ENCODE peak calls at places on chromosome 19, in eight cellular contexts. M, B, V, D, K, N, T and S are unnamed samples.

GRCh38 chr19:8194528-8195275 is 14.5 kb upstream of the CERS4 start:
- DNase-seq in K (no peak), M (peak), V (no peak), T (peak), D (no peak), N (no peak), B (no peak), S (no peak)

GRCh38 chr19:34715357-34715756 is 18.7 kb upstream of the ZNF181 start:
- DNase-seq in M (no peak), B (no peak), K (no peak), D (no peak), V (no peak), T (no peak), N (no peak), S (no peak)

GRCh38 chr19:38469151-38469550 is 35.7 kb downstream of the RYR1 start:
- DNase-seq in D (no peak), B (no peak), K (no peak), T (no peak), N (no peak), M (no peak), V (no peak), S (no peak)

GRCh38 chr19:23055946-23056345 is 53.0 kb upstream of the ZNF728 start:
- DNase-seq in M (no peak), V (no peak), B (no peak), D (no peak), T (no peak), N (no peak), K (no peak), S (no peak)

GRCh38 chr19:35738021-35738886 is 4.0 kb downstream of the IGFLR1 start:
- DNase-seq in N (no peak), V (no peak), K (no peak), B (no peak), D (no peak), T (no peak), M (no peak), S (no peak)

GRCh38 chr19:14536926-14537692 is 7.7 kb downstream of the TECR start:
- DNase-seq in V (no peak), D (no peak), N (no peak), B (no peak), M (no peak), K (peak), T (no peak), S (peak)

GRCh38 chr19:36686365-36687213 is 823 bp upstream of the ZNF567 start:
- DNase-seq in D (peak), T (no peak), K (no peak), M (no peak), V (no peak), B (no peak), N (no peak), S (peak)

GRCh38 chr19:13906910-13907309 is 909 bp downstream of the CC2D1A start:
- DNase-seq in M (no peak), D (no peak), B (no peak), V (no peak), K (no peak), T (no peak), N (no peak), S (no peak)

GRCh38 chr19:10142701-10143375 is 23.1 kb upstream of the EIF3G start:
- DNase-seq in N (no peak), B (no peak), M (peak), K (no peak), V (no peak), T (no peak), D (no peak), S (no peak)

GRCh38 chr19:35065574-35065973 is 24.1 kb downstream of the HPN start:
- DNase-seq in K (no peak), B (no peak), V (no peak), T (no peak), N (no peak), D (no peak), M (no peak), S (no peak)

GRCh38 chr19:47421844-47422395 is 2.6 kb upstream of the MEIS3 start:
- DNase-seq in M (no peak), K (peak), B (no peak), V (no peak), N (no peak), D (no peak), T (no peak), S (no peak)

GRCh38 chr19:16373539-16373938 is 48.9 kb downstream of the KLF2 start:
- DNase-seq in B (no peak), V (no peak), M (no peak), N (no peak), K (peak), D (no peak), T (no peak), S (no peak)

GRCh38 chr19:6227941-6228325 is 51.8 kb downstream of the MLLT1 start:
- DNase-seq in B (no peak), N (no peak), T (no peak), M (peak), K (no peak), D (no peak), V (no peak), S (no peak)

GRCh38 chr19:47257411-47258169 is 1.3 kb downstream of the CCDC9 start:
- DNase-seq in T (no peak), M (no peak), V (no peak), N (no peak), K (peak), D (no peak), B (peak), S (no peak)

GRCh38 chr19:47991191-47991808 is 670 bp downstream of the BSPH1 start:
- DNase-seq in V (no peak), N (no peak), M (no peak), K (no peak), B (no peak), T (no peak), D (no peak), S (no peak)

GRCh38 chr19:58038688-58039204 is 4.9 kb downstream of the ZSCAN1 start:
- DNase-seq in D (no peak), B (no peak), K (no peak), M (no peak), T (no peak), V (no peak), N (no peak), S (no peak)